ENCODE peak calls at places on chromosomes 4 and X, in six cellular contexts. T is ovary, S is GM12878, D is thyroid gland, Q is left lung, W is adrenal gland. M is an unnamed sample.
A peak's percentile ranks its signal among the peaks of the same experiment; 100 is the strongest.

GRCh38 chr4:152936446-152937279 is 540 bp downstream of the FHDC1 start:
- DNase-seq in T (peak; percentile 46), S (no peak), D (peak; percentile 52), Q (peak; percentile 36), W (peak; percentile 17), M (no peak)

GRCh38 chrX:16023790-16024734 is 99.3 kb upstream of the GRPR start:
- DNase-seq in T (no peak), S (peak; percentile 77), D (no peak), Q (no peak), W (no peak), M (peak; percentile 89)

GRCh38 chr4:56728512-56728911 is 47.4 kb upstream of the HOPX start:
- DNase-seq in T (peak; percentile 39), S (no peak), D (peak; percentile 95), Q (peak; percentile 79), W (peak; percentile 63), M (no peak)

GRCh38 chr4:1767770-1768366 is 25.2 kb upstream of the FGFR3 start:
- DNase-seq in T (no peak), S (no peak), D (peak; percentile 22), Q (peak; percentile 67), W (no peak), M (no peak)

GRCh38 chr4:149029056-149029651 is 586.9 kb upstream of the NR3C2 start:
- DNase-seq in T (no peak), S (no peak), D (peak; percentile 13), Q (no peak), W (no peak), M (no peak)

GRCh38 chr4:16967722-16968121 is 69.3 kb upstream of the LDB2 start:
- DNase-seq in T (peak; percentile 63), S (no peak), D (peak; percentile 11), Q (no peak), W (peak; percentile 9), M (no peak)

GRCh38 chr4:133186210-133186609 is 37.1 kb downstream of the PCDH10 start:
- DNase-seq in T (no peak), S (no peak), D (no peak), Q (no peak), W (no peak), M (no peak)

GRCh38 chr4:2462218-2462991 is 6.5 kb upstream of the RNF4 start:
- DNase-seq in T (peak; percentile 83), S (no peak), D (peak; percentile 69), Q (peak; percentile 59), W (peak; percentile 65), M (no peak)

GRCh38 chr4:83708500-83709175 is 172.7 kb downstream of the GPAT3 start:
- DNase-seq in T (no peak), S (no peak), D (peak; percentile 21), Q (no peak), W (no peak), M (no peak)

GRCh38 chrX:147838465-147839131 is 73.1 kb upstream of the FMR1 start:
- DNase-seq in T (no peak), S (no peak), D (no peak), Q (no peak), W (no peak), M (no peak)

GRCh38 chrX:3165808-3166207 is 124.5 kb downstream of the ARSF start:
- DNase-seq in T (no peak), S (no peak), D (no peak), Q (no peak), W (no peak), M (no peak)

GRCh38 chr4:176425035-176425434 is 105.3 kb downstream of the SPCS3 start:
- DNase-seq in T (no peak), S (no peak), D (no peak), Q (no peak), W (no peak), M (no peak)

GRCh38 chrX:129310000-129310399 is 213.3 kb downstream of the SMARCA1 start:
- DNase-seq in T (no peak), S (no peak), D (no peak), Q (no peak), W (no peak), M (no peak)

GRCh38 chr4:97152159-97152558 is 991.1 kb downstream of the STPG2 start:
- DNase-seq in T (no peak), S (no peak), D (no peak), Q (no peak), W (no peak), M (no peak)

GRCh38 chr4:97150966-97151365 is 992.3 kb downstream of the STPG2 start:
- DNase-seq in T (no peak), S (no peak), D (no peak), Q (no peak), W (no peak), M (no peak)

DNA sequence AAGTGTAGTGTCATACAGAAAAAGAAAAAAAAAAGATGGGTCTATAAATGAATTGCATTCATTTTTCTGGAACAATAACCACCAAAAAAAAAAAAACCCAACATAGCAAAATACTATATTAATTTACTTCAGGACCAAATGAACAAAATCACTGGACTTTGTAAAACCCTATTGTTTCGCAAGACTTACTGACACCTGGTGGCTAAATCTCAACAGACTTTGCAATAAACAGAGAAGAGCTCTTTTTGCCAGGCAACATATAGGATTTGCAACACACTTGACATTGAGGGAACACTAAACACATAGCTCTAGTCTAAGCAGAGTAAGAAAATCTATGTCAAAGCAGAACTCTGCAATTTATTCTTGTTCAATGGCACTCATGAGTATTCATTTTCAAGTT is 990.2 kb downstream of the STPG2 start:
- DNase-seq in T (no peak), S (no peak), D (no peak), Q (no peak), W (no peak), M (peak; percentile 25)
- TF ChIP-seq CTCF in T (no peak), S (peak; percentile 26), D (peak; percentile 66), Q (no peak), W (no peak), M (peak; percentile 48)

GRCh38 chr4:24211821-24212220 is 322.0 kb upstream of the PPARGC1A start:
- DNase-seq in T (no peak), S (no peak), D (no peak), Q (no peak), W (no peak), M (no peak)

GRCh38 chr4:24208691-24209090 is 318.8 kb upstream of the PPARGC1A start:
- DNase-seq in T (no peak), S (no peak), D (no peak), Q (no peak), W (no peak), M (no peak)

GRCh38 chr4:24209131-24209530 is 319.3 kb upstream of the PPARGC1A start:
- DNase-seq in T (no peak), S (no peak), D (peak; percentile 31), Q (no peak), W (no peak), M (no peak)

GRCh38 chr4:24209891-24210290 is 320.0 kb upstream of the PPARGC1A start:
- DNase-seq in T (no peak), S (no peak), D (no peak), Q (no peak), W (no peak), M (no peak)

DNA sequence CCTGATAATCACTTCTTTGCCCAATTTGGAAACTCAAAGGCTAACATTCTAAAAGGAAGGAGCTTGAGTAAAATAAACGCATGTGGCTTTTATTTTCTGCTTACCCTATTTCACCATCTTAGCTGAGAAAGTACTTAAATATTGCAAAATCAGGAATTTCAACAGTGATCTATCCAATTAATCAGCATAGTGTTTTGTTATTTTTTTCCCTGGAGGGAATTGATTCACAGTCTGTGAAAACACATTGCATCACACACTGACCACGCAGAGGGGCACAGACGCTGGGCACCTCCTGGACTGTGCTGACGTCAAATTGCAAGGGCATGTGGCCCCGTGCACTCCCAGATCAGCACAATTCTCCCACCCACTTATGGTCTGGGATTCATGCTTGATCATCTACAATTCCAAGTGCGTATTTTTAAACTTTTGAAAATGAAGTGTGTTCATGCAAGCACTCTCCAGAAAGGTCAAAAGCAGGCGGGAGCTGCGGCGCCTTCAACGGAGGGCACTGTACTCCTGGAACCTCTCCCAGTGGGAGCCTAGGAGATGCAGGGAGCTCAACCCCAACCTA is 320.6 kb upstream of the PPARGC1A start:
- DNase-seq in T (peak; percentile 70), S (no peak), D (peak; percentile 79), Q (peak; percentile 65), W (peak; percentile 39), M (peak; percentile 43)
- H3K4me3 ChIP-seq in T (no peak overlapping the region), S (no peak overlapping the region), D (no peak overlapping the region), Q (no peak overlapping the region), W (no peak overlapping the region), M (no peak overlapping the region)

GRCh38 chrX:149825424-149825823 is 43.7 kb downstream of the MAGEA9 start:
- DNase-seq in T (no peak), S (no peak), D (peak; percentile 43), Q (no peak), W (no peak), M (no peak)
- TF ChIP-seq CTCF in T (no peak), S (peak; percentile 47), D (peak; percentile 25), Q (no peak), W (no peak), M (peak; percentile 45)

DNA sequence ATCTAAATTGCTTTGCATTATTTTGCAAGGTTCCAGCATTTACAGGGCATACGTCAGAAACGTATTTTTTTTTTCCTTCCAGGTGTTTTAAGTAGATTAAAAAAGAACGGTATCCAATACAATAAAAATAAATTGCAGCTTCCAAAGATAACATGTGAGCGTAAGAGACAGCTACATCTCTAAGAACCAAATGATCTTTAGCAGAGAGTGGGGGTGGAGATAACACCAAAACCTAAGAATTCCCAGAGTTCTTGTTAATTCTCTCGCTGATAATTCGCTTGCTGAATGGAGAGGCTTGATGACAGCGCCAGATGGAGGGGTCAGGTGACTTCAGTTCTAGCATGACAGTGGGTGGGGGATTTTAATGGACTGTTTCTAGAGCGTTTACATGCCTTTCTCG is 2.3 kb downstream of the CLCN4 start:
- DNase-seq in T (no peak), S (no peak), D (no peak), Q (no peak), W (no peak), M (no peak)
- H3K4me3 ChIP-seq in T (no peak overlapping the region), S (no peak overlapping the region), D (no peak overlapping the region), Q (no peak overlapping the region), W (no peak overlapping the region), M (peak overlapping the region; percentile 29)